ENCODE peak calls at places on chromosomes 13 and 19, in five cellular contexts. W is effector memory CD4-positive, alpha-beta T cell; J is neural progenitor cell; D is Peyer's patch; Y is IMR-90. C is an unnamed sample. For H3K4me1, the result is how much of the 10 kb centered on the place peaks cover.

GRCh38 chr19:33906578-33907335 is 110.1 kb downstream of the KCTD15 start:
- DNase-seq in Y (peak), W (no peak), D (no peak), J (peak), C (peak)

GRCh38 chr13:57409121-57409520 is 222.4 kb upstream of the PCDH17 start:
- DNase-seq in J (peak), W (no peak), Y (no peak), D (no peak), C (no peak)

GRCh38 chr19:52138614-52139290 is 986 bp downstream of the ZNF616 start:
- DNase-seq in J (peak), D (no peak), W (no peak), Y (peak), C (no peak)

GRCh38 chr13:48626077-48626449 is 27.7 kb upstream of the CYSLTR2 start:
- DNase-seq in J (no peak), Y (peak), W (no peak), D (no peak), C (no peak)

GRCh38 chr13:40410315-40410714 is 256.1 kb downstream of the FOXO1 start:
- DNase-seq in J (no peak), W (no peak), Y (no peak), D (no peak), C (no peak)

GRCh38 chr19:45952691-45953505 is 20.8 kb downstream of the NOVA2 start:
- DNase-seq in D (peak), W (no peak), J (peak), Y (peak), C (peak)

GRCh38 chr13:32947886-32948285 is 68.3 kb upstream of the KL start:
- DNase-seq in Y (no peak), J (peak), D (no peak), W (no peak), C (no peak)

GRCh38 chr13:85661639-85662038 is 137.6 kb downstream of the SLITRK6 start:
- DNase-seq in J (no peak), W (no peak), Y (no peak), D (no peak), C (no peak)

GRCh38 chr13:78875792-78876580 is 217.0 kb upstream of the OBI1 start:
- DNase-seq in Y (no peak), J (peak), D (no peak), W (no peak), C (no peak)

GRCh38 chr19:10835089-10835753 is 791 bp downstream of the TMED1 start:
- DNase-seq in J (no peak), D (peak), Y (no peak), W (no peak), C (peak)

GRCh38 chr13:73708393-73708985 is 425.7 kb downstream of the KLF12 start:
- DNase-seq in D (peak), J (peak), Y (peak), W (peak), C (no peak)

GRCh38 chr13:36430247-36431203 is 1.8 kb upstream of the CCNA1 start:
- DNase-seq in J (peak), Y (no peak), W (no peak), D (no peak), C (peak)

GRCh38 chr13:39051157-39051556 is 12.9 kb downstream of the NHLRC3 start:
- DNase-seq in Y (peak), J (peak), D (no peak), W (no peak), C (no peak)

GRCh38 chr13:27311518-27312208 is 41.0 kb downstream of the RASL11A start:
- DNase-seq in W (no peak), D (no peak), Y (no peak), J (no peak), C (no peak)
- H3K4me3 ChIP-seq in W (no peak), D (no peak), Y (no peak), J (no peak), C (no peak)

GRCh38 chr19:2079076-2079864 is 16.9 kb downstream of the MOB3A start:
- DNase-seq in W (no peak), J (no peak), Y (no peak), D (no peak), C (no peak)
- H3K4me1 ChIP-seq in W (under half), J (under half), Y (under half), D (under half), C (under half)

DNA sequence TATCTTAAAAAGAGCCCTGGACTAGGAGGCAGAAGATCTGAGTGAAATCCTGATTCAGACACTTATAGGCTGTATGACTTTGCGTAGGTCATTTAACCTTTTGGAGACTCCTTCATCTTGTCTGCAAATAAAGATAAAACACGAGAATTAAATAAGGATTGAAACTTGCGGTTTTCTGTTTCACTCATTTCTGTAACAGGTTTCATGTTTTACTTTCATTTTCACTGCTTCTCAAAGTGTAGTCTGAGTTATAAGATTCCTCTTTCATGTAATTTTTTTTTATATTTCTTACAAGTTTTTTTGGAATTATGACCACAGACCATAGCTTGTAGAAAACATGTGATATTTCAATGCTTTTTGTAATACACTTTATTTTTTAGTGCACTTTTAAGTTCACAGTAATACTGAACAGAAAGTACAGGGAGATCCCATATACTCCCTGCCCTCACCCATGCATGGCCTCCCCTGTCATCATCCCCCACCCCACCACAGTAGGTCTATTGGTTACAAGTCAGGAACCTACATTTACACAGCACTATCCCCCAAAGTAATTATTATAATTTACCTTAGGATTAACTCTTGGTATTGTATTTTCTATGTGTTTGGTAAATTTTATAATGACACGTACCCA is 174.6 kb downstream of the ITGBL1 start:
- DNase-seq in J (no peak), W (no peak), Y (peak), D (peak), C (no peak)
- H3K4me3 ChIP-seq in J (no peak), W (peak), Y (peak), D (peak), C (peak)

GRCh38 chr13:65921933-65922332 is 1308.2 kb downstream of the PCDH9 start:
- DNase-seq in Y (no peak), J (no peak), D (no peak), W (no peak), C (no peak)
- H3K4me1 ChIP-seq in Y (under half), J (under half), D (under half), W (under half), C (under half)

DNA sequence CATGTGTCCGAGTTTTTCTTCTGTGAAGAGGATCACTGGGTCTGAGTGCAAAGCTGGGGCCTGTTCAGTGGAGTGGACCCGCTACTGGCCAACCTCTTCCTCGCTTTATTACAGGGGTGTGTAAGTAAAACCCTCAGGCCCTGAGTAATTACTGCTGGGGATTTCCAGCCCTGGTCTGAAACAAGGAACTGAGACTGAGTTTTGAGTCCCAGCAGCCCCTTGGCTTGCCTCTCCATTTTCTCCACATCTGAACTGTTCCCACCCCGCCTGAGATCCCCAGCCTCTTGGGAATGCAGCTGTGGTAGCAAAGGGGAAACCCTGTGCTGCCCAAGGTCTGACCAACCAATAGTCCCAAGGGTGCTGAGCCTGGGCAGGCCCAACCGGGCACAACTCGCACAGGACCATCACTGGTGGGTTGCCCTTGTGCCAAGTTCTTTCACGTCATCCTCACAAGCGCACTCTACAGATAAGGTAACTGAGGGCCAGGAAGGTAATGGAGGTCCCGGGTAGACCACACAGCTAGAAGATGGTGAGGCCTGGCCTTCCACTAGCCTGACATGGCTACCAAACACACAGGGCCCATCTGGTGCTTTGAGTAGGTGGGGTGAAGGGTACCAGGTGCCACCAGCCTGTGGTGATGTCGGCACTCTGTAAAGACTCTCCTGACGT is 13.7 kb upstream of the SLC35E1 start:
- DNase-seq in J (no peak), D (peak), Y (peak), W (peak), C (no peak)
- H3K4me3 ChIP-seq in J (no peak), D (peak), Y (no peak), W (peak), C (peak)

DNA sequence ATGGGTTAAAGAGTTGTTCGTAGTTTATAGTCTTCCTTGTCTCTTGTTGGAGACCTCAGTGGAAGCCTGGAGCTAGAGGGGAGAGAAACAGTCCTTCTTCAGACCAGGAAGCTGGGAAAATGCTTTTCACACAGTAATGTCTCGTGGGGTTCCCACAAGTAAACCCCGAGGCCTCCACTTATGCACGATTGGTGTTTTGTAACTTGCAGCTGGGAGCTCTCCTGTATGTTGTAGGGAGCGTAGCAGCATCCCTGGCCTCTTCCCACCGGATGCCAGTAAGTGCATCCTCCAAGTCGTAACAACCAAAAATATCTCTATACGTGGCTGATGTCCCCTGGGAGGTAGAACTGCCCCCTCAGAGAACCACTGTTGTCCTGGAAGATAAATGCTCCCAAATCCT is 3.5 kb downstream of the CHAF1A start:
- DNase-seq in W (no peak), D (no peak), J (no peak), Y (no peak), C (no peak)
- H3K4me1 ChIP-seq in W (under half), D (under half), J (under half), Y (under half), C (under half)

DNA sequence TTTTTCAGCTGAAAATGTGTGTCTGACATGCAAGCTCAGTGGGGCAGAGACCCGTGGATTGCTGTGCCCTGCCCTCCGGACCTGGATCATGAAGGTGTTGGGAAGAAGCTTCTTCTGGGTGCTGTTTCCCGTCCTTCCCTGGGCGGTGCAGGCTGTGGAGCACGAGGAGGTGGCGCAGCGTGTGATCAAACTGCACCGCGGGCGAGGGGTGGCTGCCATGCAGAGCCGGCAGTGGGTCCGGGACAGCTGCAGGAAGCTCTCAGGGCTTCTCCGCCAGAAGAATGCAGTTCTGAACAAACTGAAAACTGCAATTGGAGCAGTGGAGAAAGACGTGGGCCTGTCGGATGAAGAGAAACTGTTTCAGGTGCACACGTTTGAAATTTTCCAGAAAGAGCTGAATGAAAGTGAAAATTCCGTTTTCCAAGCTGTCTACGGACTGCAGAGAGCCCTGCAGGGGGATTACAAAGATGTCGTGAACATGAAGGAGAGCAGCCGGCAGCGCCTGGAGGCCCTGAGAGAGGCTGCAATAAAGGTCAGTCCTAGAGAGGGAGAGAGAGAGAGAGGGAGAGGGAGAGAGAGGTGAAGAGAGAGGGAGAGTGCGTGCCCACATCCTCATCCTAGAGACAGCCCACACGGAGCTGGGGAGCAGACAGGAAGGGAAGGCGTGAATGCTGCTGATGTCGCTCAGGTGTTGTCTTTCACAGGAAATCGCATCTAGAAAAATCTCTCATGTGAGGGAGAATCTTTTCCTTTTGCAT is 5.2 kb upstream of the DCUN1D2 start:
- DNase-seq in J (peak), W (no peak), Y (peak), D (no peak), C (no peak)
- H3K4me3 ChIP-seq in J (peak), W (no peak), Y (no peak), D (no peak), C (peak)

DNA sequence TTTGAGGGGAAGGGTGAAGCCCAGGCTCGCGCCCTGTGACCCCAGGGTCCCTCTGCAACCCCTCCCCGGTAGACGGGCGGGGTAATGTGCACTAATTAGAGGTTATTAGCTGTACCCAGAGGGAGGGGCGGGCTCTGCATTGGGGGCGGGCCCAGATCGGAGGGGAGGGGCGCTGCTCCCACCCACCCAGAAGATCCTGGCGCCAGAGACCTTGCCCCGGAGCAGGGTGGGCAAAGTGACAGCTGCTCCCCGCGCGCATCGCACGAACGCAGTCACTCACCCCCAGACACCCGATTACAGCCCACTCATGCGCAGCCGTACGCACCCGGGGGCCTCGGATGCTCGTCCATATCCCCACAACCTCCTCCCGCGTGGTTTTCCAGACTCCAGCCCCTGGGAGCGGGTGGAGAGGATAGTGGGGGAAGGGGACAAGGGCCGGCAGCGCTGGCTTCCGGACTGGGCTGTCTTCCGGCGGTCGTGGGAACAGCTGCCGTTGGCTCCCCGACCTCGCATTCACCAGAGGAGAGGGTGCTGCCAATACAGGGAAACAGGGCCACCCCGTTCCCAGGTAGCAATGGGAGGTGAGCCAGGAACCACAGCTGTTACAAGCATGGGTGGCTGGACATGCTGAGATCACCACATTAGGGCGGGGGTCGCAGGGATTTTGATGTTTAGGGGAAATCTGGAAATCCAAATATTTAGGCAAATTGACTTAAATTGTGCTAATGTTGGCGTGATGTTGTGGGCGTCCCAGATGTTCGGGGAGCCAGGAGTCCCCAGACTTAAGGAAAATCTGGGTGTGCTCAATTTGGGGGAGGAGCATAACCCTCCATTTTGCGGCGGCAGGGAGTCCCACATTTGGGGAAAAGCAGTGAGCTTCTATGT is 2.9 kb upstream of the HOOK2 start:
- DNase-seq in D (peak), W (no peak), J (peak), Y (peak), C (peak)
- H3K4me1 ChIP-seq in D (half or more), W (under half), J (under half), Y (under half), C (under half)

C was measured in psoas muscle.